ENCODE peak calls at places on chromosomes 5 and 9, in six cellular contexts. O is MM.1S, V is PC-3, F is PC-9, B is GM23338, L is HCT116. A is an unnamed sample.

GRCh38 chr9:101569736-101570501 is 24.9 kb downstream of the PPP3R2 start:
- DNase-seq in O (no peak), V (no peak), F (no peak), B (no peak), L (no peak), A (no peak)

GRCh38 chr5:97488126-97488668 is 305.1 kb upstream of the RIOK2 start:
- DNase-seq in O (no peak), V (no peak), F (no peak), B (no peak), L (no peak), A (no peak)

GRCh38 chr9:78539904-78540303 is 243.0 kb downstream of the PSAT1 start:
- DNase-seq in O (no peak), V (peak; percentile 91), F (peak; percentile 3), B (no peak), L (no peak), A (no peak)

GRCh38 chr5:154477382-154478223 is 424 bp downstream of the HAND1 start:
- DNase-seq in O (no peak), V (no peak), F (no peak), B (peak; percentile 64), L (no peak), A (peak; percentile 57)

GRCh38 chr5:95080456-95080855 is 204.4 kb downstream of the MCTP1 start:
- DNase-seq in O (no peak), V (no peak), F (no peak), B (no peak), L (no peak), A (no peak)

GRCh38 chr5:38738898-38739743 is 106.7 kb upstream of the OSMR start:
- DNase-seq in O (no peak), V (peak; percentile 95), F (peak; percentile 23), B (no peak), L (no peak), A (no peak)

GRCh38 chr5:126793097-126793496 is 16.2 kb downstream of the LMNB1 start:
- DNase-seq in O (no peak), V (no peak), F (no peak), B (no peak), L (no peak), A (no peak)

GRCh38 chr5:169160405-169160901 is 140.5 kb downstream of the SLIT3 start:
- DNase-seq in O (no peak), V (peak; percentile 45), F (no peak), B (peak; percentile 47), L (no peak), A (no peak)

GRCh38 chr5:169190860-169191259 is 110.1 kb downstream of the SLIT3 start:
- DNase-seq in O (no peak), V (no peak), F (no peak), B (no peak), L (no peak), A (no peak)

GRCh38 chr5:58268263-58268662 is 191.6 kb downstream of the PLK2 start:
- DNase-seq in O (no peak), V (no peak), F (no peak), B (no peak), L (no peak), A (no peak)

GRCh38 chr5:160092519-160092918 is 26.7 kb downstream of the PWWP2A start:
- DNase-seq in O (no peak), V (no peak), F (no peak), B (no peak), L (no peak), A (no peak)

GRCh38 chr5:157172408-157172807 is 6.3 kb upstream of the GARIN3 start:
- DNase-seq in O (peak; percentile 96), V (no peak), F (no peak), B (no peak), L (no peak), A (no peak)

GRCh38 chr9:4666042-4666699 is at the start of gene SPATA6L:
- DNase-seq in O (no peak), V (peak; percentile 44), F (peak; percentile 38), B (peak; percentile 61), L (no peak), A (peak; percentile 83)

GRCh38 chr5:93583525-93583798 is 440 bp downstream of the NR2F1 start:
- DNase-seq in O (no peak), V (peak; percentile 23), F (no peak), B (no peak), L (no peak), A (no peak)

GRCh38 chr5:52825826-52826225 is 38.1 kb downstream of the ITGA1 start:
- DNase-seq in O (no peak), V (no peak), F (no peak), B (no peak), L (no peak), A (no peak)

GRCh38 chr9:95406114-95406513 is 88.6 kb upstream of the FANCC start:
- DNase-seq in O (no peak), V (no peak), F (no peak), B (no peak), L (no peak), A (peak; percentile 52)

GRCh38 chr5:15794117-15794985 is 294.4 kb downstream of the FBXL7 start:
- DNase-seq in O (peak; percentile 64), V (no peak), F (no peak), B (no peak), L (no peak), A (peak; percentile 11)

GRCh38 chr5:150350524-150351344 is 6.8 kb upstream of the TCOF1 start:
- DNase-seq in O (peak; percentile 86), V (peak; percentile 88), F (peak; percentile 82), B (peak; percentile 94), L (peak; percentile 76), A (peak; percentile 86)

GRCh38 chr5:56166671-56167070 is 66.5 kb downstream of the ANKRD55 start:
- DNase-seq in O (no peak), V (no peak), F (no peak), B (no peak), L (no peak), A (no peak)

GRCh38 chr9:71487046-71487445 is 281.3 kb downstream of the CEMIP2 start:
- DNase-seq in O (no peak), V (no peak), F (no peak), B (peak; percentile 67), L (no peak), A (peak; percentile 6)

GRCh38 chr5:139593716-139594319 is 32.7 kb downstream of the UBE2D2 start:
- DNase-seq in O (no peak), V (peak; percentile 85), F (peak; percentile 30), B (no peak), L (peak; percentile 21), A (no peak)

GRCh38 chr5:149578896-149579295 is 2.4 kb upstream of the ARHGEF37 start:
- DNase-seq in O (no peak), V (no peak), F (no peak), B (no peak), L (no peak), A (no peak)

GRCh38 chr5:50807661-50808060 is 141.2 kb downstream of the PARP8 start:
- DNase-seq in O (no peak), V (no peak), F (no peak), B (no peak), L (no peak), A (no peak)

GRCh38 chr9:95225016-95225745 is 92.3 kb downstream of the FANCC start:
- DNase-seq in O (no peak), V (no peak), F (no peak), B (no peak), L (no peak), A (peak; percentile 23)

DNA sequence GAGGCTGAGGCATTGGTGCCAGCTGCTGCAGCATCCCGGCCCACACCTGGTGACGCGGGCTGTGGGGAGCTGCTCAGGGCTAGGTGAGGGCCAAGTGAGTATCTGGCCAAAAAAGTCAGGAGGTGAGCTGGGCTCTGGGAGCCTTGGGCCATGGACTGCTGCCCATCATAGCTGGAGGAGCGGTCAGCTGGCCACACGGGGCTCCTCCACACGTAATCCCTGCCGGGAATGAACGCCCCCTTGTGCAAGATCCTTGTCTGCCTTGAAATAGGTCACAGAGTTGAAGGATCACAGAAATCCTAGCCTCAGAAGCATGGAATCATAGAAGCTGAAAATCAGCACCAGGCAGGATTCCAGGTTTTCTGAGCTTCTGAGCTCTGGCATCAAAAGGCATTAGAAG is 16.8 kb upstream of the COL27A1 start:
- DNase-seq in O (no peak), V (no peak), F (no peak), B (no peak), L (no peak), A (peak; percentile 55)
- TF ChIP-seq CTCF in O (no peak), V (no peak), F (no peak), B (peak; percentile 41), L (no peak), A (no peak)

DNA sequence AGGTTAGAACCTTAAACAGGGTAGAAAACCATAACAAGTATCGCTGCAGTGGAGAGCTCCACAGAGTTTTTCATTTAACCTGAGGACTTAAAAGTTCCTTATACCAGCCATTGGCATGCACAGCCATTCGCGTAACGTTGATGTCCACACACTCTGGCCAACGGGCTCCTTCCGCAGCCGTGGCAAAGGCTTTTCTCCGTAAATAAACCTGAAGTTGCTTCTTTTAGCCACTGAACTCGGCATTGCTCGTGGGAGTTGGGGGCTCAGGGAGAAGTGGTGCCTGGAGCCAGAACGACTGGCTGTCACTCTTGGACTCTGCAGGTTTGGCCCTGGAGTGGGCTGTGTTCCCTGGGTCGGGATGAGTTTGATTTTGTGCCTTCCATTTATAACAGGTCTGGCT is 125.9 kb upstream of the LMX1B start:
- DNase-seq in O (no peak), V (no peak), F (no peak), B (no peak), L (no peak), A (no peak)
- H3K9me2 ChIP-seq in O (no peaks in the 10 kb centered on the region), V (no peaks in the 10 kb centered on the region), F (no peaks in the 10 kb centered on the region), B (no peaks in the 10 kb centered on the region), L (no peaks in the 10 kb centered on the region), A (no peaks in the 10 kb centered on the region)

DNA sequence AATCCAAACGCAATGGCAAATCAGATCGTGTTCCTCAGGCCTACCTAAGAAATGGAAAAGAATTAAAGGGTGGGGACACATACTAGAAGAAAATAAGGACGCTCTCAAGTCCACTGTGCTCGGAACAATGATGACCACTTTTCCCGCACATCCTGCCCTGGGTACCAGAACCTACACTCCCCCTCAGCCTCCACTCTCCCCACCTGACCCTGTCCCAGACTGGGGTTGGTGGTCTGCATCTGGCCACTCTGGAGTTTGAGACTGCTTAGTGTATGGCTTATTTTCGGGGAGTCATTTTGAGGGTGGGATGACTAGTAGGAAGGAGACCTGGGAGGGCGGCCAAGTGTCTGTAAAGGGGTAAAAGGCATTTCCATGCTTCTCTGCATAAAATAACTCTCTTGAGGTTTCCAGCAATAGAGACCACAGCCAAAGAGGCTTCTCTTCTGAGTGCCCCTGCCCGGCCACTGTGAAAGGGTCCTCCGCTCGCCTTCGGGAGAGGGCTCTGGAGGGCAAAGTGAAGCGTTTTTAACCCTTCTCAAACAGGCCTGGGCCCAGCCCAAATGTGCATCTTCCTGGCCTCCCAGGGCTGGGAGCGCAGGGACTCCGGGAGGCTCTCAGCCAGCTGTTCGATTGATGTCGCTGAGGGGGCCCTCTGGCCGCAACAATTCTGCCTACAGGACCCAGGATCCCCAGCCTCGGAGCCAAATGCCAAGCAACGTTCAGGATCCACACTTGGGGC is 4.6 kb upstream of the OTP start:
- DNase-seq in O (no peak), V (no peak), F (no peak), B (peak; percentile 66), L (no peak), A (no peak)
- TF ChIP-seq EZH2 in O (no peak), V (no peak), F (no peak), B (peak; percentile 82), L (no peak), A (no peak)

GRCh38 chr9:86275962-86276361 is 6.4 kb downstream of the ISCA1 start:
- DNase-seq in O (no peak), V (no peak), F (no peak), B (peak; percentile 28), L (no peak), A (no peak)
- TF ChIP-seq CTCF in O (no peak), V (no peak), F (peak; percentile 34), B (peak; percentile 59), L (peak; percentile 27), A (peak; percentile 25)